ENCODE peak calls at places on chromosomes 4 and X, in seven cellular contexts. J is colonic mucosa, N is WTC11, U is cardiac muscle cell, K is astrocyte of the spinal cord, G is astrocyte, F is psoas muscle. A is an unnamed sample.
A peak's percentile ranks its signal among the peaks of the same experiment; 100 is the strongest.

GRCh38 chr4:110589297-110589696 is 33.6 kb downstream of the PITX2 start:
- DNase-seq in J (no peak), N (no peak), U (no peak), K (no peak), G (no peak), F (no peak), A (peak; percentile 31)

GRCh38 chr4:6535706-6536105 is 39.3 kb upstream of the MAN2B2 start:
- DNase-seq in J (no peak), N (no peak), U (no peak), K (no peak), G (no peak), F (no peak), A (no peak)

GRCh38 chrX:123830309-123830708 is 29.5 kb upstream of the XIAP start:
- DNase-seq in J (peak; percentile 80), N (no peak), U (no peak), K (peak; percentile 26), G (peak; percentile 77), F (no peak), A (peak; percentile 73)

GRCh38 chrX:69028006-69028760 is 137.1 kb downstream of the PJA1 start:
- DNase-seq in J (no peak), N (no peak), U (no peak), K (no peak), G (no peak), F (no peak), A (no peak)

GRCh38 chr4:40325406-40326019 is 9.6 kb upstream of the CHRNA9 start:
- DNase-seq in J (peak; percentile 50), N (peak; percentile 41), U (peak; percentile 67), K (peak; percentile 78), G (peak; percentile 53), F (no peak), A (peak; percentile 77)

GRCh38 chr4:55637272-55637820 is 1.2 kb upstream of the NMU start:
- DNase-seq in J (no peak), N (peak; percentile 52), U (no peak), K (no peak), G (no peak), F (no peak), A (no peak)

GRCh38 chr4:2483237-2483636 is 14.3 kb downstream of the RNF4 start:
- DNase-seq in J (no peak), N (no peak), U (no peak), K (no peak), G (no peak), F (no peak), A (no peak)

GRCh38 chrX:125004799-125005198 is 314.9 kb upstream of the TEX13C start:
- DNase-seq in J (no peak), N (no peak), U (no peak), K (no peak), G (no peak), F (no peak), A (no peak)

GRCh38 chr4:94562285-94562684 is 110.5 kb downstream of the PDLIM5 start:
- DNase-seq in J (no peak), N (no peak), U (no peak), K (no peak), G (no peak), F (no peak), A (no peak)

GRCh38 chr4:118340109-118340508 is 12.7 kb downstream of the PRSS12 start:
- DNase-seq in J (no peak), N (no peak), U (no peak), K (no peak), G (no peak), F (no peak), A (no peak)

GRCh38 chr4:150515135-150515534 is 66.8 kb upstream of the MAB21L2 start:
- DNase-seq in J (no peak), N (no peak), U (no peak), K (peak; percentile 17), G (no peak), F (no peak), A (no peak)

GRCh38 chr4:28886934-28887333 is 1833.2 kb upstream of the PCDH7 start:
- DNase-seq in J (no peak), N (no peak), U (no peak), K (no peak), G (peak; percentile 10), F (no peak), A (peak; percentile 41)

GRCh38 chr4:19807505-19807904 is 444.2 kb upstream of the SLIT2 start:
- DNase-seq in J (no peak), N (no peak), U (no peak), K (peak; percentile 69), G (peak; percentile 77), F (no peak), A (peak; percentile 55)

GRCh38 chrX:39677987-39678840 is 419.5 kb downstream of the BCOR start:
- DNase-seq in J (no peak), N (no peak), U (no peak), K (no peak), G (no peak), F (no peak), A (no peak)

GRCh38 chr4:7721984-7722551 is 217.6 kb downstream of the AFAP1 start:
- DNase-seq in J (no peak), N (no peak), U (no peak), K (no peak), G (no peak), F (no peak), A (no peak)

GRCh38 chrX:155888139-155888538 is 7.0 kb downstream of the VAMP7 start:
- DNase-seq in J (no peak), N (no peak), U (no peak), K (peak; percentile 72), G (peak; percentile 75), F (no peak), A (peak; percentile 70)

GRCh38 chrX:154734101-154734781 is 16.6 kb downstream of the GAB3 start:
- DNase-seq in J (no peak), N (no peak), U (no peak), K (peak; percentile 64), G (peak; percentile 73), F (no peak), A (peak; percentile 86)

GRCh38 chrX:149848855-149849254 is 32.1 kb upstream of the MAGEA8 start:
- DNase-seq in J (no peak), N (no peak), U (no peak), K (no peak), G (no peak), F (no peak), A (no peak)

GRCh38 chr4:55793479-55793878 is 26.1 kb upstream of the EXOC1L start:
- DNase-seq in J (no peak), N (peak; percentile 26), U (no peak), K (no peak), G (no peak), F (no peak), A (no peak)

GRCh38 chr4:89284828-89285227 is 22.8 kb downstream of the GPRIN3 start:
- DNase-seq in J (no peak), N (no peak), U (no peak), K (no peak), G (no peak), F (no peak), A (no peak)

GRCh38 chrX:117995378-117995777 is 121.2 kb downstream of the KLHL13 start:
- DNase-seq in J (no peak), N (no peak), U (no peak), K (no peak), G (no peak), F (no peak), A (no peak)

GRCh38 chrX:117998171-117998570 is 118.4 kb downstream of the KLHL13 start:
- DNase-seq in J (no peak), N (no peak), U (no peak), K (no peak), G (no peak), F (no peak), A (no peak)

GRCh38 chrX:117996408-117996807 is 120.2 kb downstream of the KLHL13 start:
- DNase-seq in J (no peak), N (no peak), U (no peak), K (no peak), G (no peak), F (no peak), A (no peak)

GRCh38 chrX:118000518-118000917 is 116.1 kb downstream of the KLHL13 start:
- DNase-seq in J (no peak), N (no peak), U (no peak), K (no peak), G (no peak), F (no peak), A (no peak)

DNA sequence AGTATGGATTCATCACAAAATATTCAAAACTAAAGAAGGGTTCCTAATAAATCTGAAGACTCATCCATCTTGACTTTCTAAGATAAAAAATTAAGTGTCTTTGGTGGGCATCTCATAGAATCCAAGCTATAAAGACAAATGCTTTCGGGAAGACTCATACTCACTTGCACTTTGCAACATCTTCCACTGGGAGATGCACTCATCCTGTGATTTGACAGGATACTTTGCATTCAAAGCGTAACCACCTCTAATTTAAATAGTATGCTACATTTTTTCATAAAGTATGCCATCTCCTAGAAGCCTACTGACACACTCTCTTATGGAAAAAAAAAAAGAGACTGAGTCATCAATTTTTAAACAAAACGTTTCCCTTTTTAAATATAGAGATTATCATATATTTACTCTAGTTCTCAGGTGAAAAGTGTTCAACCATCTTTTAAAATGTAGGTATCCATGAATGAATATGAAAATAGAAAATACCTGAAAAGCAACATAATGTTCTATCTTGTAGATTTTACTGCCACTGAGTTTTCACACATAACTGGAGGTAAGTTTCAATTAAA is 119.6 kb downstream of the KLHL13 start:
- DNase-seq in J (no peak), N (no peak), U (no peak), K (no peak), G (no peak), F (no peak), A (peak; percentile 11)
- TF ChIP-seq CTCF in J (no peak), N (no peak), U (peak; percentile 23), K (peak; percentile 46), G (peak; percentile 19), F (peak; percentile 18), A (peak; percentile 48)

GRCh38 chr4:113094802-113095201 is 45.3 kb downstream of the ANK2 start:
- DNase-seq in J (no peak), N (no peak), U (no peak), K (peak; percentile 40), G (peak; percentile 9), F (no peak), A (peak; percentile 54)
- TF ChIP-seq CTCF in J (no peak), N (peak; percentile 58), U (peak; percentile 45), K (peak; percentile 76), G (peak; percentile 77), F (peak; percentile 43), A (peak; percentile 83)

GRCh38 chrX:110346681-110347080 is 12.0 kb upstream of the RTL9 start:
- DNase-seq in J (no peak), N (peak; percentile 15), U (peak; percentile 25), K (no peak), G (no peak), F (no peak), A (no peak)
- TF ChIP-seq CTCF in J (no peak), N (no peak), U (peak; percentile 31), K (no peak), G (no peak), F (peak; percentile 6), A (no peak)

GRCh38 chrX:49019050-49019449 is 17.0 kb upstream of the GRIPAP1 start:
- DNase-seq in J (no peak), N (no peak), U (no peak), K (no peak), G (no peak), F (no peak), A (no peak)

DNA sequence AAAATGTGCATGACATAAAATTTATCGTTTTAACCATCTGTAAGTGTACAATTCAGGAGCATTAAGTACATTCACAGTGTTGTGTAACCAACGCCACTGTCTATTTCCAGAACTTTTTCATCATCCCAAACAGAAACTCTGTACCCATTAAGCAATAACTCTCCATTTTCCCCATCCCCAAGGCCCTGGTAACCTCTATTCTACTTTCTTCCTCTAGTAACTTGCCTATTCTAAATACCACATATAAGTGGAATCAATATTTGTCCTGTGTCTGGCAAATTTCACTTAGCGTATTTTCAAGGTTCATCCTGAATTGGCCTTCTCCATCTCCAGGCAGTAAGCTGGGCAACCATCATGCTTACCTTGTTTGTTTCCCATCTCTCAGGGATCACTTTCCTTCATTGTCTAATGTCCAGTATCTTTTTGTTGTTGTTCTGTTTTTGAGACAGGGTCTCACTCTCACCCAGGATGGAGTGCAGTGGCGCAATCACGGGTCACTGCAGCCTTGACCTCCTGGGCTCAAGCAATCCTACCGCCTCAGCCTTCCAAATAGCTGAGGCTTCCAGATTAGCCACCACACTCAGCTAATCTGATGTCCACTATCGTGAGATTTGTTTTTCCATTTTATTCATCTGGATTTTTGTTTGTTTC is 17.7 kb upstream of the GRIPAP1 start:
- DNase-seq in J (no peak), N (no peak), U (no peak), K (no peak), G (no peak), F (no peak), A (no peak)
- TF ChIP-seq CTCF in J (no peak), N (no peak), U (no peak), K (no peak), G (no peak), F (no peak), A (no peak)